ENCODE peak calls at places on chromosomes 16 and 17, in nine cellular contexts. One of them, this sample, is unnamed.

GRCh38 chr17:27430882-27431491 is 25.3 kb upstream of the KSR1 start:
- DNase-seq in AG09309: no peak
- DNase-seq in adrenal gland: peak
- DNase-seq in neural crest cell: peak
- DNase-seq in choroid plexus epithelial cell: peak
- DNase-seq in lower leg skin: no peak
- DNase-seq in transverse colon: peak
- DNase-seq in GM10248: no peak
- DNase-seq in AG04450: no peak
- DNase-seq in this sample: peak

GRCh38 chr17:14198013-14198412 is 38.6 kb downstream of the CDRT15 start:
- DNase-seq in adrenal gland: no peak
- DNase-seq in GM10248: no peak
- DNase-seq in transverse colon: no peak
- DNase-seq in AG09309: no peak
- DNase-seq in AG04450: no peak
- DNase-seq in lower leg skin: no peak
- DNase-seq in neural crest cell: no peak
- DNase-seq in choroid plexus epithelial cell: no peak
- DNase-seq in this sample: no peak

GRCh38 chr16:83215417-83216001 is 588.7 kb downstream of the CDH13 start:
- DNase-seq in AG04450: peak
- DNase-seq in transverse colon: peak
- DNase-seq in choroid plexus epithelial cell: peak
- DNase-seq in GM10248: peak
- DNase-seq in lower leg skin: no peak
- DNase-seq in AG09309: no peak
- DNase-seq in adrenal gland: peak
- DNase-seq in neural crest cell: peak
- DNase-seq in this sample: peak

GRCh38 chr17:3695129-3695722 is 729 bp downstream of the P2RX5 start:
- DNase-seq in AG09309: no peak
- DNase-seq in AG04450: no peak
- DNase-seq in transverse colon: peak
- DNase-seq in GM10248: no peak
- DNase-seq in choroid plexus epithelial cell: no peak
- DNase-seq in neural crest cell: no peak
- DNase-seq in lower leg skin: peak
- DNase-seq in adrenal gland: no peak
- DNase-seq in this sample: no peak

GRCh38 chr17:64992325-64992802 is 64.2 kb downstream of the GNA13 start:
- DNase-seq in AG09309: no peak
- DNase-seq in GM10248: no peak
- DNase-seq in neural crest cell: no peak
- DNase-seq in adrenal gland: peak
- DNase-seq in lower leg skin: peak
- DNase-seq in AG04450: no peak
- DNase-seq in transverse colon: no peak
- DNase-seq in choroid plexus epithelial cell: peak
- DNase-seq in this sample: peak

GRCh38 chr16:48385272-48385953 is at the start of gene SIAH1:
- DNase-seq in lower leg skin: peak
- DNase-seq in AG04450: no peak
- DNase-seq in AG09309: no peak
- DNase-seq in GM10248: peak
- DNase-seq in transverse colon: peak
- DNase-seq in choroid plexus epithelial cell: peak
- DNase-seq in neural crest cell: peak
- DNase-seq in adrenal gland: peak
- DNase-seq in this sample: peak

GRCh38 chr17:40062347-40063033 is at the start of gene THRA:
- DNase-seq in AG09309: no peak
- DNase-seq in AG04450: no peak
- DNase-seq in neural crest cell: peak
- DNase-seq in GM10248: peak
- DNase-seq in lower leg skin: peak
- DNase-seq in transverse colon: peak
- DNase-seq in adrenal gland: peak
- DNase-seq in choroid plexus epithelial cell: peak
- DNase-seq in this sample: peak

GRCh38 chr16:73032548-73033270 is 15.2 kb downstream of the ZFHX3 start:
- DNase-seq in choroid plexus epithelial cell: no peak
- DNase-seq in AG04450: no peak
- DNase-seq in neural crest cell: no peak
- DNase-seq in lower leg skin: no peak
- DNase-seq in transverse colon: no peak
- DNase-seq in AG09309: no peak
- DNase-seq in GM10248: peak
- DNase-seq in adrenal gland: no peak
- DNase-seq in this sample: no peak

GRCh38 chr17:27668488-27668823 is 37.5 kb downstream of the LGALS9 start:
- DNase-seq in lower leg skin: no peak
- DNase-seq in GM10248: no peak
- DNase-seq in AG09309: no peak
- DNase-seq in transverse colon: no peak
- DNase-seq in adrenal gland: no peak
- DNase-seq in neural crest cell: no peak
- DNase-seq in choroid plexus epithelial cell: no peak
- DNase-seq in AG04450: no peak
- DNase-seq in this sample: no peak

GRCh38 chr17:72677108-72677507 is 415.4 kb downstream of the SLC39A11 start:
- DNase-seq in lower leg skin: no peak
- DNase-seq in neural crest cell: no peak
- DNase-seq in AG04450: no peak
- DNase-seq in adrenal gland: no peak
- DNase-seq in AG09309: no peak
- DNase-seq in choroid plexus epithelial cell: peak
- DNase-seq in transverse colon: no peak
- DNase-seq in GM10248: no peak
- DNase-seq in this sample: no peak

GRCh38 chr16:3646348-3646920 is 8.1 kb upstream of the DNASE1 start:
- DNase-seq in lower leg skin: peak
- DNase-seq in AG04450: no peak
- DNase-seq in AG09309: no peak
- DNase-seq in GM10248: peak
- DNase-seq in transverse colon: peak
- DNase-seq in adrenal gland: peak
- DNase-seq in neural crest cell: no peak
- DNase-seq in choroid plexus epithelial cell: peak
- DNase-seq in this sample: peak

GRCh38 chr17:13749566-13750235 is 148.0 kb upstream of the HS3ST3A1 start:
- DNase-seq in AG09309: no peak
- DNase-seq in lower leg skin: no peak
- DNase-seq in transverse colon: no peak
- DNase-seq in GM10248: no peak
- DNase-seq in adrenal gland: no peak
- DNase-seq in choroid plexus epithelial cell: peak
- DNase-seq in AG04450: no peak
- DNase-seq in neural crest cell: no peak
- DNase-seq in this sample: no peak

GRCh38 chr17:80586464-80587228 is 42.0 kb downstream of the RPTOR start:
- DNase-seq in AG04450: peak
- DNase-seq in transverse colon: no peak
- DNase-seq in neural crest cell: no peak
- DNase-seq in choroid plexus epithelial cell: peak
- DNase-seq in AG09309: no peak
- DNase-seq in GM10248: no peak
- DNase-seq in adrenal gland: peak
- DNase-seq in lower leg skin: peak
- DNase-seq in this sample: peak

GRCh38 chr17:74520790-74521480 is 10.3 kb downstream of the CD300LB start:
- DNase-seq in AG09309: no peak
- DNase-seq in choroid plexus epithelial cell: no peak
- DNase-seq in neural crest cell: no peak
- DNase-seq in AG04450: no peak
- DNase-seq in adrenal gland: no peak
- DNase-seq in GM10248: no peak
- DNase-seq in transverse colon: no peak
- DNase-seq in lower leg skin: peak
- DNase-seq in this sample: no peak

GRCh38 chr16:75432828-75433731 is at the start of gene CFDP1:
- DNase-seq in AG09309: peak
- DNase-seq in GM10248: peak
- DNase-seq in adrenal gland: peak
- DNase-seq in transverse colon: peak
- DNase-seq in lower leg skin: peak
- DNase-seq in choroid plexus epithelial cell: peak
- DNase-seq in AG04450: peak
- DNase-seq in neural crest cell: peak
- DNase-seq in this sample: peak
- TF ChIP-seq CTCF in AG09309: no peak
- TF ChIP-seq CTCF in GM10248: peak
- TF ChIP-seq CTCF in adrenal gland: no peak
- TF ChIP-seq CTCF in transverse colon: no peak
- TF ChIP-seq CTCF in lower leg skin: no peak
- TF ChIP-seq CTCF in choroid plexus epithelial cell: no peak
- TF ChIP-seq CTCF in AG04450: no peak
- TF ChIP-seq CTCF in neural crest cell: no peak
- TF ChIP-seq CTCF in this sample: no peak

DNA sequence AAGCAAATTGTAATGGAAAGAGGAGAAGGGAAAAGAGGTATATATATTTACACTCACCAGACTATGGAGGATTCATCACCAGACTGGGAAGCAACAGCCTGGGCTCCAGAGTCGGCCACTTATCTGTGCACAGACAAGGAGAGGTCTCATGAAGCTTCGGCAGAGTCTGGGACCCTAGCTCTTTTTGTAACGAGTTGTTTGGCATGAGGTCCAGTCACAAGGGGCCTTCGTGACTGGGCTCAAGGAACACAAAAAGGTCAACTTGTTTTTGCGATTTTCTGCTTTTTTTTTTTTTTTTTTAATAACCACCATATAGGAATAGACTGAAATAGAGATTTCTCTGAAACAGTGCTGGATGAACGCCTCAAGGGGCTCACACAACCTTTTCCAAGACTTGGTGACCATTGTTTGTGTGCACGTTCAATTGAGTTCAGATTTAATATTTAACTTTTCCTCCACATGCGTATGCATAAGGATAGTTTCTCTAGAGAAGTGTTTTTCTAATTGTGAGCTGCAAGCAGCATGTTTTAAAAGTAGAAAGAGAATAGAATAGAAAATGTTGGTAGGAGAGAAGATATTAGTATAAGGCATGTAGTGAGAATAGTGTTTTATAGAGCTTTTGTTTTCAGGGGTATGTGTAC is 25.8 kb downstream of the BPTF start:
- DNase-seq in lower leg skin: no peak
- DNase-seq in choroid plexus epithelial cell: no peak
- DNase-seq in AG04450: no peak
- DNase-seq in GM10248: no peak
- DNase-seq in transverse colon: no peak
- DNase-seq in adrenal gland: no peak
- DNase-seq in neural crest cell: no peak
- DNase-seq in AG09309: no peak
- DNase-seq in this sample: no peak
- TF ChIP-seq CTCF in lower leg skin: no peak
- TF ChIP-seq CTCF in choroid plexus epithelial cell: no peak
- TF ChIP-seq CTCF in AG04450: no peak
- TF ChIP-seq CTCF in GM10248: no peak
- TF ChIP-seq CTCF in transverse colon: no peak
- TF ChIP-seq CTCF in adrenal gland: no peak
- TF ChIP-seq CTCF in neural crest cell: no peak
- TF ChIP-seq CTCF in AG09309: no peak
- TF ChIP-seq CTCF in this sample: no peak

GRCh38 chr16:56749806-56750491 is 20.0 kb downstream of the NUP93 start:
- DNase-seq in adrenal gland: no peak
- DNase-seq in lower leg skin: no peak
- DNase-seq in GM10248: no peak
- DNase-seq in neural crest cell: no peak
- DNase-seq in choroid plexus epithelial cell: no peak
- DNase-seq in AG09309: no peak
- DNase-seq in transverse colon: no peak
- DNase-seq in AG04450: no peak
- DNase-seq in this sample: no peak

GRCh38 chr16:56758930-56759329 is 29.0 kb downstream of the NUP93 start:
- DNase-seq in GM10248: no peak
- DNase-seq in adrenal gland: no peak
- DNase-seq in lower leg skin: no peak
- DNase-seq in AG09309: no peak
- DNase-seq in transverse colon: no peak
- DNase-seq in AG04450: no peak
- DNase-seq in neural crest cell: no peak
- DNase-seq in choroid plexus epithelial cell: no peak
- DNase-seq in this sample: no peak

GRCh38 chr16:56753410-56753809 is 23.5 kb downstream of the NUP93 start:
- DNase-seq in GM10248: no peak
- DNase-seq in choroid plexus epithelial cell: peak
- DNase-seq in AG04450: no peak
- DNase-seq in lower leg skin: no peak
- DNase-seq in adrenal gland: no peak
- DNase-seq in AG09309: no peak
- DNase-seq in neural crest cell: no peak
- DNase-seq in transverse colon: no peak
- DNase-seq in this sample: peak

GRCh38 chr16:56758432-56758831 is 28.5 kb downstream of the NUP93 start:
- DNase-seq in lower leg skin: no peak
- DNase-seq in neural crest cell: no peak
- DNase-seq in transverse colon: no peak
- DNase-seq in AG09309: no peak
- DNase-seq in GM10248: no peak
- DNase-seq in AG04450: no peak
- DNase-seq in adrenal gland: no peak
- DNase-seq in choroid plexus epithelial cell: no peak
- DNase-seq in this sample: no peak

DNA sequence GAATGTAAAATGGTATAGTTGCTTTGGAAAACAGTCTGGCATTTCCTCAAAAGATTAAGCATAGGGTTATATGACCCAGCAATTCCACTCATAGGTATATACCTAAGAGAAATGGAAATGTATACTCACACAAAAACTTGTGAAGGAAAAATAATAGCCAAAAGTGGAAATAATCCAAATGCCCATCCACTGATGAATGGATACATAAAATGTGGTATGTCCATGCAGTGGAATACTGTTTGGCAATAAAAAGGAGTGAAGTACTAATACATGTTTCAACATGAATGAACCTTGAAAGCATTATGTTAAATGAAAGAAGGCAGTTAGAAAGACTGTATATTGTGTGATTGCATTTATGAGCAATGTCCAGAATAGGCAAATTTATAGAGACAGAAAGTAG is 25.1 kb downstream of the NUP93 start:
- DNase-seq in choroid plexus epithelial cell: no peak
- DNase-seq in AG04450: no peak
- DNase-seq in GM10248: no peak
- DNase-seq in neural crest cell: no peak
- DNase-seq in lower leg skin: no peak
- DNase-seq in adrenal gland: no peak
- DNase-seq in AG09309: no peak
- DNase-seq in transverse colon: no peak
- DNase-seq in this sample: no peak
- TF ChIP-seq CTCF in choroid plexus epithelial cell: no peak
- TF ChIP-seq CTCF in AG04450: no peak
- TF ChIP-seq CTCF in GM10248: no peak
- TF ChIP-seq CTCF in neural crest cell: no peak
- TF ChIP-seq CTCF in lower leg skin: no peak
- TF ChIP-seq CTCF in adrenal gland: no peak
- TF ChIP-seq CTCF in AG09309: no peak
- TF ChIP-seq CTCF in transverse colon: no peak
- TF ChIP-seq CTCF in this sample: no peak

DNA sequence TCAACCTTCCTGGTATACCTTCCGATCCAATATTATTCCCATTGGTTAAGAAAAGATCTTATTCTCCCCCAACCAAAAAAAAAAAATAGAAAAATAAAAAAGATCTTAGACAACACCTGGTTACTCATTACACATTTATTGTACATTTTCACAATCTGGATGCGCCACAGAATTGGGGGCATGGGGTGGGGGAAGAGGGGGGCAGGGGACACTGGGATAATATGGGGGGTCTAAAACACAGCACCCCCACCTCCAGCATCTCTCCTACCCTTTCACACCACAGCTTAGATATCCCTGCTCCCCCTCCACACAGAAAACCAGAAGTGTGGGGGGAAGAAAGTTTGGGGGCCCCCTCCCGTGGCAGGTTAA is 3.7 kb downstream of the VAMP2 start:
- DNase-seq in lower leg skin: no peak
- DNase-seq in GM10248: no peak
- DNase-seq in AG04450: no peak
- DNase-seq in transverse colon: no peak
- DNase-seq in adrenal gland: no peak
- DNase-seq in AG09309: no peak
- DNase-seq in choroid plexus epithelial cell: no peak
- DNase-seq in neural crest cell: no peak
- DNase-seq in this sample: no peak
- TF ChIP-seq CTCF in lower leg skin: no peak
- TF ChIP-seq CTCF in GM10248: no peak
- TF ChIP-seq CTCF in AG04450: no peak
- TF ChIP-seq CTCF in transverse colon: no peak
- TF ChIP-seq CTCF in adrenal gland: no peak
- TF ChIP-seq CTCF in AG09309: no peak
- TF ChIP-seq CTCF in choroid plexus epithelial cell: no peak
- TF ChIP-seq CTCF in neural crest cell: no peak
- TF ChIP-seq CTCF in this sample: no peak